ENCODE peak calls at places on chromosomes 1 and 21, in nine cellular contexts. C is NCI-H1048; O is CD8-positive, alpha-beta memory T cell; F is epithelial cell of proximal tubule; M is left cardiac atrium; A is activated T-cell treated with anti-CD3 and anti-CD28 coated beads for 1 hour; T is stimulated activated CD4-positive, alpha-beta T cell treated with anti-CD3 and anti-CD28 coated beads, Interleukin-4, amount 100 ng/mL, for 48 hours; E is GM12864; X is LNCaP clone FGC. U is an unnamed sample.

GRCh38 chr1:4207183-4207582 is 307.1 kb upstream of the C1orf174 start:
- DNase-seq in C (no peak), O (no peak), F (no peak), M (no peak), A (no peak), T (no peak), E (no peak), X (no peak), U (no peak)

GRCh38 chr1:114134518-114134917 is 19.2 kb downstream of the SYT6 start:
- DNase-seq in C (no peak), O (no peak), F (no peak), M (no peak), A (no peak), T (no peak), E (no peak), X (no peak), U (no peak)

GRCh38 chr1:55716610-55717009 is 501.4 kb upstream of the USP24 start:
- DNase-seq in C (no peak), O (no peak), F (no peak), M (no peak), A (no peak), T (no peak), E (no peak), X (no peak), U (no peak)

GRCh38 chr1:223041481-223041880 is 101.6 kb downstream of the TLR5 start:
- DNase-seq in C (no peak), O (no peak), F (peak; percentile 26), M (no peak), A (no peak), T (no peak), E (no peak), X (no peak), U (peak; percentile 32)

GRCh38 chr1:208101661-208102431 is 142.3 kb downstream of the PLXNA2 start:
- DNase-seq in C (no peak), O (no peak), F (no peak), M (peak; percentile 64), A (no peak), T (no peak), E (no peak), X (no peak), U (no peak)

GRCh38 chr1:31843506-31843905 is 27.7 kb upstream of the SPOCD1 start:
- DNase-seq in C (no peak), O (no peak), F (peak; percentile 54), M (no peak), A (no peak), T (no peak), E (no peak), X (no peak), U (no peak)

GRCh38 chr1:239383714-239384113 is 2.7 kb upstream of the CHRM3 start:
- DNase-seq in C (no peak), O (no peak), F (no peak), M (no peak), A (no peak), T (no peak), E (no peak), X (no peak), U (no peak)

GRCh38 chr1:3348196-3348865 is 106.1 kb upstream of the ARHGEF16 start:
- DNase-seq in C (no peak), O (no peak), F (no peak), M (no peak), A (no peak), T (no peak), E (no peak), X (no peak), U (no peak)

GRCh38 chr1:72547412-72547811 is 265.1 kb upstream of the NEGR1 start:
- DNase-seq in C (no peak), O (no peak), F (no peak), M (no peak), A (no peak), T (no peak), E (no peak), X (no peak), U (no peak)

GRCh38 chr1:56223962-56224361 is 355.4 kb downstream of the PLPP3 start:
- DNase-seq in C (no peak), O (no peak), F (no peak), M (no peak), A (no peak), T (no peak), E (no peak), X (no peak), U (no peak)

GRCh38 chr1:227315500-227316346 is 2.6 kb downstream of the CDC42BPA start:
- DNase-seq in C (no peak), O (no peak), F (peak; percentile 38), M (peak; percentile 33), A (no peak), T (no peak), E (no peak), X (no peak), U (no peak)

GRCh38 chr21:35358008-35358407 is 308.9 kb upstream of the RUNX1 start:
- DNase-seq in C (no peak), O (no peak), F (no peak), M (no peak), A (no peak), T (no peak), E (no peak), X (no peak), U (no peak)

GRCh38 chr21:36820176-36821031 is 121.5 kb downstream of the SIM2 start:
- DNase-seq in C (no peak), O (no peak), F (no peak), M (no peak), A (no peak), T (no peak), E (no peak), X (no peak), U (no peak)

GRCh38 chr1:88892146-88892877 is 945 bp upstream of the GTF2B start:
- DNase-seq in C (no peak), O (peak; percentile 10), F (no peak), M (no peak), A (no peak), T (no peak), E (no peak), X (peak; percentile 91), U (no peak)

GRCh38 chr21:31343680-31344480 is at the start of gene TIAM1:
- DNase-seq in C (peak; percentile 19), O (peak; percentile 7), F (no peak), M (peak; percentile 64), A (no peak), T (no peak), E (no peak), X (no peak), U (peak; percentile 55)

GRCh38 chr21:25772680-25773079 is 37.9 kb downstream of the GABPA start:
- DNase-seq in C (no peak), O (no peak), F (no peak), M (no peak), A (no peak), T (no peak), E (no peak), X (peak; percentile 4), U (no peak)

GRCh38 chr1:231613419-231614349 is 12.9 kb upstream of the DISC1 start:
- DNase-seq in C (no peak), O (no peak), F (no peak), M (no peak), A (no peak), T (no peak), E (no peak), X (no peak), U (no peak)

GRCh38 chr21:33029512-33029921 is 3.8 kb downstream of the OLIG2 start:
- DNase-seq in C (no peak), O (no peak), F (no peak), M (no peak), A (no peak), T (no peak), E (no peak), X (no peak), U (no peak)

GRCh38 chr1:183279835-183280234 is 93.8 kb downstream of the LAMC2 start:
- DNase-seq in C (no peak), O (no peak), F (no peak), M (peak; percentile 57), A (no peak), T (no peak), E (no peak), X (no peak), U (no peak)

GRCh38 chr21:15210235-15210678 is 145.5 kb upstream of the NRIP1 start:
- DNase-seq in C (no peak), O (no peak), F (no peak), M (peak; percentile 69), A (no peak), T (no peak), E (no peak), X (no peak), U (no peak)

GRCh38 chr1:46043491-46044017 is 88.9 kb downstream of the PIK3R3 start:
- DNase-seq in C (no peak), O (no peak), F (no peak), M (no peak), A (no peak), T (no peak), E (peak; percentile 89), X (no peak), U (no peak)

GRCh38 chr1:151158751-151159251 is 2.4 kb downstream of the TNFAIP8L2 start:
- DNase-seq in C (no peak), O (no peak), F (no peak), M (no peak), A (no peak), T (no peak), E (no peak), X (no peak), U (no peak)

U was measured in foreskin melanocyte.